ENCODE peak calls at places on chromosomes 7 and 10, in five cellular contexts. G is K562, N is A549, I is HepG2, L is GM12878. Q is an unnamed sample.

GRCh38 chr7:13508586-13508985 is 480.9 kb downstream of the ETV1 start:
- DNase-seq in G (no peak), N (no peak), I (no peak), L (no peak), Q (no peak)

GRCh38 chr10:105843786-105844560 is 1202.9 kb downstream of the SORCS3 start:
- DNase-seq in G (no peak), N (no peak), I (no peak), L (peak), Q (no peak)

GRCh38 chr10:12656518-12657142 is 307.3 kb downstream of the CAMK1D start:
- DNase-seq in G (peak), N (peak), I (peak), L (no peak), Q (peak)

GRCh38 chr10:72730462-72730861 is 38.5 kb downstream of the MCU start:
- DNase-seq in G (no peak), N (no peak), I (no peak), L (no peak), Q (peak)

GRCh38 chr7:101923276-101923985 is 106.0 kb downstream of the CUX1 start:
- DNase-seq in G (no peak), N (no peak), I (no peak), L (no peak), Q (peak)

GRCh38 chr10:86401588-86402282 is 35.1 kb upstream of the GRID1 start:
- DNase-seq in G (no peak), N (peak), I (no peak), L (no peak), Q (no peak)

GRCh38 chr7:38858281-38858884 is 50.6 kb downstream of the VPS41 start:
- DNase-seq in G (no peak), N (peak), I (no peak), L (no peak), Q (peak)

GRCh38 chr7:151891182-151891581 is 14.3 kb upstream of the PRKAG2 start:
- DNase-seq in G (no peak), N (no peak), I (no peak), L (no peak), Q (no peak)

GRCh38 chr7:35286422-35286821 is 32.5 kb upstream of the TBX20 start:
- DNase-seq in G (no peak), N (no peak), I (no peak), L (no peak), Q (peak)

GRCh38 chr10:130440494-130440893 is 304.3 kb downstream of the GLRX3 start:
- DNase-seq in G (no peak), N (no peak), I (no peak), L (no peak), Q (no peak)

GRCh38 chr7:150968056-150968455 is 10.1 kb downstream of the KCNH2 start:
- DNase-seq in G (no peak), N (no peak), I (no peak), L (no peak), Q (no peak)

GRCh38 chr7:134752006-134752760 is 27.3 kb upstream of the CALD1 start:
- DNase-seq in G (no peak), N (no peak), I (no peak), L (no peak), Q (peak)

GRCh38 chr10:49160814-49161213 is 27.0 kb upstream of the FAM170B start:
- DNase-seq in G (no peak), N (no peak), I (no peak), L (no peak), Q (no peak)

GRCh38 chr7:21944616-21945373 is 904 bp downstream of the CDCA7L start:
- DNase-seq in G (peak), N (peak), I (no peak), L (no peak), Q (peak)

GRCh38 chr10:28664369-28664740 is 13.0 kb upstream of the BAMBI start:
- DNase-seq in G (no peak), N (no peak), I (no peak), L (no peak), Q (peak)

GRCh38 chr10:96642973-96643372 is 56.2 kb upstream of the TM9SF3 start:
- DNase-seq in G (peak), N (peak), I (peak), L (no peak), Q (peak)

GRCh38 chr7:27110977-27111752 is 8.7 kb upstream of the HOXA2 start:
- DNase-seq in G (no peak), N (peak), I (no peak), L (no peak), Q (peak)

GRCh38 chr7:66804001-66804400 is 63.5 kb downstream of the RABGEF1 start:
- DNase-seq in G (no peak), N (no peak), I (no peak), L (no peak), Q (no peak)

GRCh38 chr10:101974091-101974799 is 81.7 kb downstream of the ARMH3 start:
- DNase-seq in G (no peak), N (no peak), I (no peak), L (no peak), Q (no peak)

GRCh38 chr10:33801705-33802104 is 467.2 kb upstream of the NRP1 start:
- DNase-seq in G (no peak), N (peak), I (peak), L (no peak), Q (peak)

GRCh38 chr10:74244097-74244685 is 93.2 kb downstream of the ADK start:
- DNase-seq in G (peak), N (peak), I (peak), L (no peak), Q (peak)

GRCh38 chr10:101779544-101780186 is 3.6 kb downstream of the NPM3 start:
- DNase-seq in G (no peak), N (peak), I (no peak), L (peak), Q (peak)

GRCh38 chr7:11492307-11492706 is 339.7 kb downstream of the THSD7A start:
- DNase-seq in G (no peak), N (no peak), I (no peak), L (no peak), Q (no peak)

DNA sequence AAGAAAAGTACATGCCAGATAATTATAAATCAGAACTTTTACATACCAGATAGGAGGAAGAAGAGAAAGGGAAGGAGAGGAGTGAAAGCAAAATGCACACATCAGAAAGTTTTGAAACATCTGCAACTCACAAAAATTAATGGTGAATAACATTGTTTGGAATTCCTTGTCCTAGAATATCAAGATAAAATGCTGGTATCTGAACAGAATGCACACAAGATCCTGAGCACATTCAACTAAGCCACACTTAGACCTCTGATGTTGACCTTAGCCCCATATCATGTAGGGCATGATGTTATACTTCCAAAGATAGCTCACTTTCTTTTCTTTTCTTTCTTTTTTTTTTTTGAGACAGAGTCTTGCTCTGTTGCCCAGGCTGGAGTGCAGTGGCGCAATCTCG is 146.9 kb downstream of the REEP3 start:
- DNase-seq in G (no peak), N (no peak), I (no peak), L (no peak), Q (no peak)
- TF ChIP-seq USF2 in G (no peak), N (no peak), I (no peak), L (no peak), Q (no peak)

GRCh38 chr7:105036217-105037168 is 22.5 kb downstream of the KMT2E start:
- DNase-seq in G (no peak), N (no peak), I (no peak), L (no peak), Q (no peak)
- TF ChIP-seq BHLHE40 in G (no peak), N (no peak), I (no peak), L (no peak), Q (no peak)

GRCh38 chr10:54665122-54665521 is 135.9 kb downstream of the PCDH15 start:
- DNase-seq in G (no peak), N (no peak), I (no peak), L (no peak), Q (no peak)

GRCh38 chr10:54660397-54660796 is 140.6 kb downstream of the PCDH15 start:
- DNase-seq in G (no peak), N (no peak), I (no peak), L (no peak), Q (no peak)
- TF ChIP-seq USF2 in G (no peak), N (no peak), I (no peak), L (no peak), Q (no peak)

GRCh38 chr10:24821986-24822385 is 98.3 kb upstream of the ARHGAP21 start:
- DNase-seq in G (peak), N (peak), I (peak), L (no peak), Q (peak)
- TF ChIP-seq BHLHE40 in G (no peak), N (no peak), I (no peak), L (no peak), Q (no peak)

DNA sequence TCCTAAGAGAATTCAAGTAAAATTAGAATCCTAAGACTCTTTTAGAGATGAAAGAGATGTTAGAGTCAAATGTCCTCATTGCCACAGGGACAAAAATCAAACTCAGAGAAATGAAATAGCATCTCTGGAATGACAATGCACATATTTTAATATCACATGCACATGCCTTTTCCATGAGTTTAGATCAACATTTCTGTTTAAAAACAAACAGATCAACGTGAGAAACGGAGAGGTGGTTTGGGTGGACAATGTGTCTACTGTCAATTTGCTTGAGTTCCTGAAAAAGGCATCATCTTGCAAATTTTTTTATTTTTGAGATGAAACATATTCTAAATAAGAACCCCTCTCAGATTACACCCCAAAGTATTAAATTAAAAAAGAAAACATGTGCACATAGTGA is 130.0 kb downstream of the CHRM2 start:
- DNase-seq in G (no peak), N (no peak), I (no peak), L (no peak), Q (peak)
- TF ChIP-seq USF2 in G (no peak), N (no peak), I (no peak), L (no peak), Q (no peak)

DNA sequence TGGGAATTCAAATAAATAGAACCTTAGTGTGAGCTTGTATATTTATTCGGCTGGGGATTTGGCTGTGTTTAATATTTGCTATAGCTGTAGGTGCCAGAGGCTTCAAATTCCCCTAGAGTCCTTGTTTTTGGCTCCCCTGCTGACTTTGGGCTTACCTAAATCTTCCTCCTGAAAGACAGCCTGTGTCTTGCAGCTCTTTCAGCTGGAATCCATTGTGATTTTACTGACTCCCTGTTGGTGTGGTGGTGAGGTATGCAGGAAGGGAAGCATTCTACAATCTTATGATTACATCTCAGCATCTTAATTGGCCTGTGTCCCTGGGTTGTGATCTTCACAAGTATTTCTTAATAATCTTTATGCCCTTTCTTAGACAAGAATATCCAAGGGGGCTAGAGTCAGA is 25.9 kb downstream of the FOXI2 start:
- DNase-seq in G (no peak), N (no peak), I (no peak), L (no peak), Q (no peak)
- TF ChIP-seq BHLHE40 in G (no peak), N (no peak), I (no peak), L (no peak), Q (no peak)

GRCh38 chr7:2306688-2307087 is 7.6 kb downstream of the SNX8 start:
- DNase-seq in G (peak), N (no peak), I (no peak), L (no peak), Q (no peak)

GRCh38 chr7:2313450-2314208 is 612 bp downstream of the SNX8 start:
- DNase-seq in G (no peak), N (no peak), I (no peak), L (no peak), Q (no peak)

GRCh38 chr7:2312272-2312929 is 1.8 kb downstream of the SNX8 start:
- DNase-seq in G (no peak), N (no peak), I (no peak), L (no peak), Q (no peak)

GRCh38 chr7:2307690-2308107 is 6.5 kb downstream of the SNX8 start:
- DNase-seq in G (no peak), N (no peak), I (no peak), L (peak), Q (no peak)

DNA sequence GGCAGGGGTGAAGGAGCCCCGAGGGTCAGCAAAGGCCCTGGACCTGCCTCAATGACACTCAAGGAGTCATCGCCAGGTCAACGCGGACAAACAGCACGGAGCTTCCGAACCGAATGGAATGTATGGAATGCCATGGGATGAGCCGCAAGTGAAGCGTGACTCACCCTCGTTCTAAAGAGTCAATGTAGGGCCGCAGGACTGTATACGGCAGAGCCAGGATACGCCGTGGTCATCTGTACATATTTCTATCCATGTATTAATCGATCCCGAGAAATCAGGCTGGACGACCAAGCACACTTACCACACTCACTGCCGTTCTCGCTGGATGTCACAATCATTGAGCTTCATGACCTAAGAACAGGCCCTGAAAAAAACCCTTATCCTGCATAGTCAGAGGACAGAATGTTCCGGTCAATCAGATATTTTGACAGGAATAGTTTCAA is 4.3 kb downstream of the SNX8 start:
- DNase-seq in G (no peak), N (peak), I (peak), L (no peak), Q (peak)
- TF ChIP-seq USF2 in G (no peak), N (no peak), I (no peak), L (no peak), Q (no peak)

GRCh38 chr7:1252543-1253090 is 19.9 kb downstream of the UNCX start:
- DNase-seq in G (no peak), N (no peak), I (no peak), L (no peak), Q (no peak)
- TF ChIP-seq BHLHE40 in G (no peak), N (no peak), I (no peak), L (no peak), Q (no peak)